ENCODE peak calls at places on chromosomes 12 and 14, in four cellular contexts. K, J, S and N are unnamed samples.

GRCh38 chr14:54981698-54982097 is 45.2 kb downstream of the WDHD1 start:
- DNase-seq in S (no peak), J (peak), K (no peak), N (no peak)

GRCh38 chr14:21042918-21043317 is 756 bp downstream of the RNASE7 start:
- DNase-seq in J (no peak), K (no peak), S (no peak), N (no peak)

GRCh38 chr14:45838597-45838996 is 585.6 kb upstream of the MIS18BP1 start:
- DNase-seq in J (peak), K (no peak), S (no peak), N (no peak)

GRCh38 chr14:76958975-76959710 is 69.4 kb downstream of the IRF2BPL start:
- DNase-seq in S (no peak), J (peak), K (no peak), N (no peak)

GRCh38 chr12:76020281-76020680 is 11.3 kb downstream of the PHLDA1 start:
- DNase-seq in K (peak), J (peak), S (no peak), N (no peak)

GRCh38 chr14:68307769-68308168 is 485.1 kb downstream of the ZFP36L1 start:
- DNase-seq in J (no peak), K (no peak), S (no peak), N (no peak)

GRCh38 chr12:121539908-121540307 is 40.9 kb downstream of the KDM2B start:
- DNase-seq in S (no peak), J (no peak), K (no peak), N (no peak)

GRCh38 chr12:52232916-52233461 is at the start of gene KRT7:
- DNase-seq in K (no peak), S (no peak), J (peak), N (no peak)

GRCh38 chr12:122104844-122105243 is 26.3 kb downstream of the MLXIP start:
- DNase-seq in S (no peak), K (no peak), J (no peak), N (no peak)

GRCh38 chr14:80645667-80646413 is 295.7 kb downstream of the CEP128 start:
- DNase-seq in J (no peak), K (no peak), S (no peak), N (no peak)

GRCh38 chr12:94805749-94806148 is 155.4 kb upstream of the TMCC3 start:
- DNase-seq in K (no peak), J (peak), S (no peak), N (no peak)

GRCh38 chr12:108430245-108430644 is 84.8 kb upstream of the FICD start:
- DNase-seq in S (no peak), K (no peak), J (no peak), N (no peak)

GRCh38 chr12:111411187-111411764 is 5.6 kb downstream of the SH2B3 start:
- DNase-seq in K (no peak), S (no peak), J (no peak), N (no peak)

GRCh38 chr14:32370720-32371119 is 41.6 kb downstream of the AKAP6 start:
- DNase-seq in S (no peak), K (no peak), J (peak), N (peak)

GRCh38 chr14:91870001-91870400 is 2.7 kb upstream of the TC2N start:
- DNase-seq in J (peak), K (no peak), S (no peak), N (no peak)

GRCh38 chr14:81256289-81256960 is 35.7 kb upstream of the GTF2A1 start:
- DNase-seq in J (no peak), K (no peak), S (no peak), N (no peak)

GRCh38 chr12:1740161-1740948 is 49.5 kb downstream of the ADIPOR2 start:
- DNase-seq in S (no peak), K (no peak), J (no peak), N (no peak)

GRCh38 chr12:68483592-68484373 is 126.9 kb upstream of the RAP1B start:
- DNase-seq in J (peak), K (no peak), S (no peak), N (no peak)

GRCh38 chr14:66979083-66979974 is 209.9 kb upstream of the GARIN2 start:
- DNase-seq in J (no peak), S (no peak), K (no peak), N (no peak)

GRCh38 chr12:110689002-110689600 is at the start of gene HVCN1:
- DNase-seq in J (peak), K (no peak), S (no peak), N (no peak)

GRCh38 chr12:69987453-69988102 is 162.6 kb downstream of the MYRFL start:
- DNase-seq in K (no peak), J (peak), S (no peak), N (peak)

GRCh38 chr14:105530446-105531087 is 4.2 kb downstream of the TMEM121 start:
- DNase-seq in K (no peak), J (no peak), S (no peak), N (no peak)

GRCh38 chr12:78418919-78419318 is 445.7 kb upstream of the SYT1 start:
- DNase-seq in J (no peak), S (no peak), K (no peak), N (no peak)

GRCh38 chr14:66405158-66405557 is 81.0 kb upstream of the CCDC196 start:
- DNase-seq in S (no peak), K (no peak), J (peak), N (no peak)

GRCh38 chr14:67514203-67514607 is 18.9 kb upstream of the PLEKHH1 start:
- DNase-seq in S (no peak), K (no peak), J (no peak), N (no peak)

GRCh38 chr12:95733156-95733825 is 57.3 kb downstream of the NTN4 start:
- DNase-seq in J (peak), S (no peak), K (no peak), N (peak)

GRCh38 chr12:7512528-7512927 is 9.0 kb upstream of the CD163 start:
- DNase-seq in S (no peak), K (no peak), J (peak), N (peak)

GRCh38 chr12:58026421-58026820 is 85.1 kb downstream of the ATP23 start:
- DNase-seq in J (no peak), S (no peak), K (no peak), N (no peak)

GRCh38 chr12:51847830-51848727 is at the start of gene FIGNL2:
- DNase-seq in J (peak), S (no peak), K (no peak), N (no peak)

GRCh38 chr14:23406244-23406643 is 1.8 kb downstream of the MYH6 start:
- DNase-seq in S (no peak), K (no peak), J (no peak), N (no peak)

GRCh38 chr14:106044949-106045596 is 518.7 kb downstream of the TMEM121 start:
- DNase-seq in K (peak), S (no peak), J (peak), N (no peak)

GRCh38 chr12:117309276-117309885 is 52.0 kb downstream of the NOS1 start:
- DNase-seq in S (no peak), K (no peak), J (no peak), N (no peak)

GRCh38 chr12:71896171-71896570 is 42.5 kb upstream of the TPH2 start:
- DNase-seq in K (no peak), J (no peak), S (no peak), N (no peak)